ENCODE peak calls at places on chromosomes 7 and 10, in seven cellular contexts. B is GM13977; E is activated CD4-positive, alpha-beta T cell treated with anti-CD3 and anti-CD28 coated beads for 36 hours; A is AML-193; J is T-helper 2 cell; K is hypothalamus; Z is neural crest cell. S is an unnamed sample.

GRCh38 chr7:7479275-7479674 is 56.4 kb downstream of the COL28A1 start:
- DNase-seq in B (no peak), E (no peak), A (no peak), J (no peak), K (no peak), Z (no peak), S (no peak)

GRCh38 chr7:79497728-79498127 is 44.3 kb upstream of the MAGI2 start:
- DNase-seq in B (no peak), E (no peak), A (no peak), J (no peak), K (no peak), Z (no peak), S (no peak)

GRCh38 chr10:6580279-6581029 is 378 bp upstream of the PRKCQ start:
- DNase-seq in B (peak), E (peak), A (peak), J (peak), K (peak), Z (peak), S (peak)

GRCh38 chr10:50464004-50464409 is 159.7 kb downstream of the SGMS1 start:
- DNase-seq in B (no peak), E (no peak), A (peak), J (no peak), K (no peak), Z (no peak), S (peak)

GRCh38 chr7:41537024-41537423 is 165.9 kb downstream of the INHBA start:
- DNase-seq in B (no peak), E (no peak), A (no peak), J (no peak), K (no peak), Z (no peak), S (no peak)

GRCh38 chr7:2967705-2968104 is 76.0 kb downstream of the CARD11 start:
- DNase-seq in B (no peak), E (no peak), A (no peak), J (no peak), K (no peak), Z (no peak), S (no peak)

GRCh38 chr7:30852744-30853288 is 58.8 kb upstream of the AQP1 start:
- DNase-seq in B (no peak), E (no peak), A (no peak), J (no peak), K (no peak), Z (no peak), S (no peak)

GRCh38 chr10:110893559-110894179 is 21.9 kb downstream of the PDCD4 start:
- DNase-seq in B (peak), E (no peak), A (peak), J (peak), K (no peak), Z (no peak), S (peak)

S was measured in fibroblast of pulmonary artery.